ENCODE peak calls at places on chromosomes 2 and 18, in four cellular contexts. M is GM23248, T is HepG2, Y is GM23338. G is an unnamed sample.

GRCh38 chr2:181970160-181970794 is 15.4 kb upstream of the PPP1R1C start:
- DNase-seq in Y (peak), M (no peak), T (peak), G (no peak)

GRCh38 chr2:106572541-106573148 is 85.5 kb downstream of the CD8B2 start:
- DNase-seq in T (peak), M (peak), Y (peak), G (no peak)

GRCh38 chr18:63951302-63951705 is 2.2 kb downstream of the HMSD start:
- DNase-seq in T (no peak), Y (no peak), M (peak), G (no peak)

GRCh38 chr2:11175293-11175795 is 20.1 kb downstream of the SLC66A3 start:
- DNase-seq in T (no peak), M (peak), Y (no peak), G (no peak)

GRCh38 chr2:134289225-134289624 is 35.4 kb downstream of the MGAT5 start:
- DNase-seq in T (no peak), M (no peak), Y (no peak), G (no peak)

GRCh38 chr2:233711312-233712008 is 1.2 kb upstream of the UGT1A5 start:
- DNase-seq in T (peak), M (peak), Y (peak), G (peak)

GRCh38 chr2:8976419-8976818 is 27.1 kb downstream of the MBOAT2 start:
- DNase-seq in T (no peak), Y (no peak), M (no peak), G (peak)

GRCh38 chr2:23630961-23631360 is 246.0 kb downstream of the KLHL29 start:
- DNase-seq in T (no peak), M (no peak), Y (no peak), G (no peak)

GRCh38 chr2:26733343-26733742 is 30.7 kb upstream of the SLC35F6 start:
- DNase-seq in Y (no peak), M (no peak), T (no peak), G (no peak)

GRCh38 chr2:46512185-46512584 is 32.8 kb downstream of the TMEM247 start:
- DNase-seq in Y (no peak), T (no peak), M (no peak), G (no peak)

GRCh38 chr2:48414980-48415764 is 114.8 kb upstream of the STON1 start:
- DNase-seq in T (peak), Y (peak), M (peak), G (peak)

GRCh38 chr18:36580266-36580665 is 248.5 kb downstream of the TPGS2 start:
- DNase-seq in M (peak), T (no peak), Y (peak), G (no peak)

GRCh38 chr18:53991202-53991601 is 233.3 kb downstream of the MBD2 start:
- DNase-seq in M (peak), T (peak), Y (no peak), G (no peak)

GRCh38 chr2:46780801-46781445 is 134.7 kb downstream of the MCFD2 start:
- DNase-seq in T (peak), M (peak), Y (peak), G (no peak)

GRCh38 chr2:168663993-168664392 is 138.4 kb upstream of the NOSTRIN start:
- DNase-seq in M (no peak), Y (no peak), T (no peak), G (no peak)

GRCh38 chr18:33670052-33670451 is 92.0 kb downstream of the ASXL3 start:
- DNase-seq in M (no peak), T (no peak), Y (no peak), G (no peak)

GRCh38 chr18:31325051-31325450 is 7.1 kb downstream of the DSG1 start:
- DNase-seq in M (peak), Y (no peak), T (no peak), G (no peak)

GRCh38 chr2:109225170-109225775 is 96.3 kb downstream of the SH3RF3 start:
- DNase-seq in M (no peak), Y (no peak), T (no peak), G (no peak)

GRCh38 chr2:182522428-182522896 is 95.6 kb upstream of the PDE1A start:
- DNase-seq in M (peak), T (no peak), Y (no peak), G (no peak)

GRCh38 chr2:65749549-65749948 is 317.1 kb upstream of the SPRED2 start:
- DNase-seq in M (peak), Y (no peak), T (no peak), G (no peak)

GRCh38 chr2:61017556-61018318 is at the start of the genes PEX13 and PUS10:
- DNase-seq in M (peak), T (peak), Y (peak), G (peak)

GRCh38 chr18:26405190-26405781 is 143.1 kb downstream of the KCTD1 start:
- DNase-seq in M (peak), T (peak), Y (peak), G (peak)

GRCh38 chr2:114862234-114862633 is 419.8 kb downstream of the DPP10 start:
- DNase-seq in Y (no peak), M (no peak), T (no peak), G (no peak)

GRCh38 chr2:60945341-60945740 is 64.0 kb downstream of the REL start:
- DNase-seq in T (no peak), Y (no peak), M (no peak), G (no peak)

GRCh38 chr18:25957017-25957416 is 133.4 kb downstream of the SS18 start:
- DNase-seq in M (no peak), Y (peak), T (no peak), G (no peak)

GRCh38 chr2:224221455-224221913 is 180.4 kb downstream of the FAM124B start:
- DNase-seq in Y (peak), T (no peak), M (peak), G (no peak)

GRCh38 chr2:12613137-12613912 is 103.4 kb upstream of the TRIB2 start:
- DNase-seq in M (no peak), T (no peak), Y (peak), G (peak)

GRCh38 chr2:9178905-9179571 is 27.6 kb upstream of the ASAP2 start:
- DNase-seq in T (peak), M (peak), Y (no peak), G (no peak)

GRCh38 chr18:46502444-46502843 is 154.6 kb downstream of the LOXHD1 start:
- DNase-seq in M (no peak), T (no peak), Y (peak), G (no peak)

GRCh38 chr2:176187306-176188217 is 906 bp upstream of the HOXD1 start:
- DNase-seq in Y (peak), M (peak), T (peak), G (peak)

GRCh38 chr18:2906522-2907458 is 60.0 kb downstream of the EMILIN2 start:
- DNase-seq in T (peak), Y (peak), M (peak), G (peak)

GRCh38 chr2:42077343-42077742 is 29.5 kb downstream of the PKDCC start:
- DNase-seq in Y (no peak), T (no peak), M (no peak), G (no peak)

GRCh38 chr18:67359868-67360838 is 156.4 kb downstream of the DSEL start:
- DNase-seq in Y (no peak), T (peak), M (peak), G (peak)

GRCh38 chr2:84894758-84895520 is 10.5 kb upstream of the TMSB10 start:
- DNase-seq in Y (no peak), T (no peak), M (peak), G (no peak)

GRCh38 chr2:231263118-231263831 is 64.8 kb downstream of the ARMC9 start:
- DNase-seq in M (no peak), T (no peak), Y (no peak), G (no peak)

DNA sequence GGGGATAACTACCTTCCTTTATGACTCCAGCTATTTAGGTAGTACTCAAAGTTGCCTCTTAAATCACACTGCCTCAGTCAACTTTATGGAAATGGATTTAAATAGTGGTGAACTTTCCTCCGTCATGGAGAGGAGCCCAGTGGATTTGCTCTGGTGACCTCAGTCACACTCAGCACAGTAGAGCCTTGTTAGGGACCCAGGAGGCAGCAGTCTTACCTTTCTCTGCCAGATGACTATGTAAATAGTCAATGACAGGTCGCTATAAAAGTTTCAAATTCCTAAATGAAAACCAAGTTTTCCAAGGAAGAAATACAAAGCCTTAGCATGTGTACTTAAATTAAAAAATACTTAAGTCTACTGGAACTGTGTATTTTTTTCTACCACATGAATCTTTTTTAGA is 146.9 kb downstream of the FMNL2 start:
- DNase-seq in T (peak), M (no peak), Y (no peak), G (no peak)
- H2AFZ ChIP-seq in T (no peak), M (no peak), Y (no peak), G (no peak)

DNA sequence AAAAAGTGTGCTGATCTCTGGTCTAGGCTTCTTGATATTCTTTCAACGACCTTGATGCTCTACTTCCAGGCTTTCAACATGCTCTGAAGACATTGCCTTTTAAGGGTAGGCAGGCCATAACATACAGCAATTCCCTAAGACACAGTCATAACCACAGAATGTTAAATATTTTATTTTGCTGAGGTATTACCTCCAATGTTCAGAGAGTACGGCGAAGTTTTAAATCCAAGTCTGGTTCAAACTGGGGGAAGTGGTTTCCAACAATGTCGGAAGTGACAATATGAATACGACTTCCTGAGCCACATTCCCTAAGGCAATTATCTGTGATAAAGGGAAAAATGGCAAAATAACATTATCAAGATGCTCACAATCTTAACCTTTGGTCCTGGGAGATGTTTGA is 1077.9 kb upstream of the PIK3C3 start:
- DNase-seq in M (peak), T (no peak), Y (no peak), G (no peak)
- H2AFZ ChIP-seq in M (peak), T (no peak), Y (no peak), G (peak)

GRCh38 chr2:113162869-113163268 is 10.9 kb upstream of the PSD4 start:
- DNase-seq in Y (no peak), M (no peak), T (no peak), G (no peak)
- H2AFZ ChIP-seq in Y (no peak), M (no peak), T (no peak), G (no peak)

GRCh38 chr2:3449106-3449505 is 69.6 kb downstream of the TRAPPC12 start:
- DNase-seq in T (no peak), M (no peak), Y (no peak), G (peak)

GRCh38 chr2:3447789-3448317 is 68.4 kb downstream of the TRAPPC12 start:
- DNase-seq in Y (no peak), M (peak), T (no peak), G (peak)

GRCh38 chr2:3451926-3452671 is 67.2 kb downstream of the ADI1 start:
- DNase-seq in M (no peak), Y (no peak), T (no peak), G (no peak)

GRCh38 chr2:3450385-3451031 is 68.8 kb downstream of the ADI1 start:
- DNase-seq in M (no peak), T (no peak), Y (no peak), G (no peak)

DNA sequence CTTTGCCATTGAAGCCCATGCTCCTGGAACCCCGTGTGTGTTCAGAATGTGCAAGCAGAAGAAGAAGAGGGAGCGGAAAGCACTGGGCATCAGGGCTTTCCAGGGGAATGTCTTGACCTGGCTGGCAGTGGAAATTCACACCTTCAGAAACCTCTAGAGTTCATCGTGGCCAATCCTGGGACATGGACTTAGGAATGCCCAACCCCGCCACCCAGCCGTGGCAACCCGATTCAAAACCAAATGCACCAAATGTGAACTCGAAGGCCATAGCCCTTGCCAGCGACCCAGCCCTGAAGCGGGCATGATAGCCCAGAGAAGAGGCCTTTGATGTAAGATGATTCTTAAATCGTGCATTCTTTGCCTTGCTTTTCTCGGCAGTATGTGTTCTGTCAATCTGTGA is 69.4 kb downstream of the ADI1 start:
- DNase-seq in M (no peak), Y (no peak), T (no peak), G (no peak)
- H2AFZ ChIP-seq in M (no peak), Y (no peak), T (no peak), G (no peak)